ENCODE peak calls at places on chromosomes 13 and 19, in four cellular contexts. One of them, this sample, is unnamed.

GRCh38 chr19:19115954-19116353 is 22.3 kb downstream of the TMEM161A start:
- DNase-seq in HCT116: no peak
- DNase-seq in endodermal cell: peak; percentile 90
- DNase-seq in LHCN-M2: no peak
- DNase-seq in this sample: peak; percentile 60

GRCh38 chr19:42465827-42466280 is 23.1 kb upstream of the CXCL17 start:
- DNase-seq in LHCN-M2: no peak
- DNase-seq in endodermal cell: peak; percentile 52
- DNase-seq in HCT116: no peak
- DNase-seq in this sample: no peak

GRCh38 chr13:110907951-110908898 is 6.6 kb downstream of the ANKRD10 start:
- DNase-seq in endodermal cell: peak; percentile 82
- DNase-seq in HCT116: peak; percentile 95
- DNase-seq in LHCN-M2: peak; percentile 39
- DNase-seq in this sample: peak; percentile 45

GRCh38 chr19:29753934-29754305 is 38.9 kb upstream of the C19orf12 start:
- DNase-seq in endodermal cell: no peak
- DNase-seq in HCT116: no peak
- DNase-seq in LHCN-M2: no peak
- DNase-seq in this sample: no peak

GRCh38 chr13:29918845-29919244 is 68.4 kb upstream of the UBL3 start:
- DNase-seq in endodermal cell: no peak
- DNase-seq in HCT116: no peak
- DNase-seq in LHCN-M2: peak; percentile 83
- DNase-seq in this sample: no peak

GRCh38 chr13:37023871-37024270 is 23.3 kb downstream of the EXOSC8 start:
- DNase-seq in HCT116: no peak
- DNase-seq in endodermal cell: no peak
- DNase-seq in LHCN-M2: peak; percentile 88
- DNase-seq in this sample: no peak

GRCh38 chr19:3324405-3324856 is 42.0 kb upstream of the NFIC start:
- DNase-seq in endodermal cell: peak; percentile 89
- DNase-seq in LHCN-M2: no peak
- DNase-seq in HCT116: peak; percentile 54
- DNase-seq in this sample: peak; percentile 90

GRCh38 chr13:79307433-79307861 is 98.6 kb downstream of the RBM26 start:
- DNase-seq in endodermal cell: no peak
- DNase-seq in HCT116: no peak
- DNase-seq in LHCN-M2: no peak
- DNase-seq in this sample: no peak

GRCh38 chr19:32877977-32878745 is 8.6 kb upstream of the SLC7A9 start:
- DNase-seq in endodermal cell: no peak
- DNase-seq in LHCN-M2: no peak
- DNase-seq in HCT116: no peak
- DNase-seq in this sample: no peak

GRCh38 chr19:30070970-30071632 is 129.1 kb downstream of the URI1 start:
- DNase-seq in endodermal cell: peak; percentile 17
- DNase-seq in LHCN-M2: no peak
- DNase-seq in HCT116: no peak
- DNase-seq in this sample: no peak

GRCh38 chr13:40190656-40191100 is 475.8 kb downstream of the FOXO1 start:
- DNase-seq in endodermal cell: no peak
- DNase-seq in HCT116: no peak
- DNase-seq in LHCN-M2: peak; percentile 92
- DNase-seq in this sample: peak; percentile 91

GRCh38 chr19:56764296-56764695 is 76.2 kb downstream of the PEG3 start:
- DNase-seq in endodermal cell: no peak
- DNase-seq in HCT116: no peak
- DNase-seq in LHCN-M2: no peak
- DNase-seq in this sample: no peak

This sample was measured in activated naive CD4-positive, alpha-beta T cell treated with anti-CD3 and anti-CD28 coated beads for 36 hours.